ENCODE peak calls at places on chromosomes 6 and 20, in six cellular contexts. V is heart left ventricle, P is lung, U is OCI-LY7, X is coronary artery, T is BJ. D is an unnamed sample.

GRCh38 chr6:149335924-149336323 is 18.4 kb downstream of the TAB2 start:
- DNase-seq in V (no peak), P (no peak), U (no peak), X (no peak), T (peak), D (peak)

GRCh38 chr6:26196846-26197683 is 109.8 kb downstream of the HFE start:
- DNase-seq in V (peak), P (no peak), U (peak), X (peak), T (peak), D (peak)

GRCh38 chr6:111175135-111175534 is 87.8 kb downstream of the SLC16A10 start:
- DNase-seq in V (no peak), P (no peak), U (no peak), X (no peak), T (no peak), D (peak)

GRCh38 chr6:69732640-69733039 is 64.2 kb downstream of the LMBRD1 start:
- DNase-seq in V (no peak), P (no peak), U (peak), X (no peak), T (no peak), D (peak)

GRCh38 chr6:63615590-63615989 is 20.0 kb upstream of the PHF3 start:
- DNase-seq in V (no peak), P (no peak), U (no peak), X (no peak), T (no peak), D (no peak)

GRCh38 chr6:156395276-156395675 is 381.9 kb upstream of the ARID1B start:
- DNase-seq in V (no peak), P (no peak), U (peak), X (no peak), T (no peak), D (no peak)

GRCh38 chr6:167643716-167644115 is 183.0 kb upstream of the AFDN start:
- DNase-seq in V (no peak), P (no peak), U (no peak), X (no peak), T (no peak), D (no peak)

GRCh38 chr20:52191132-52191435 is 495 bp downstream of the ZFP64 start:
- DNase-seq in V (no peak), P (peak), U (no peak), X (no peak), T (no peak), D (peak)

GRCh38 chr6:158752613-158753012 is 66.6 kb downstream of the EZR start:
- DNase-seq in V (peak), P (no peak), U (peak), X (no peak), T (no peak), D (no peak)

GRCh38 chr20:61159940-61160688 is 91.9 kb upstream of the CDH4 start:
- DNase-seq in V (no peak), P (no peak), U (no peak), X (no peak), T (no peak), D (no peak)

GRCh38 chr6:170317718-170318117 is 11.2 kb downstream of the FAM120B start:
- DNase-seq in V (no peak), P (no peak), U (no peak), X (no peak), T (no peak), D (no peak)

GRCh38 chr6:14367296-14367695 is 249.7 kb downstream of the CD83 start:
- DNase-seq in V (no peak), P (no peak), U (no peak), X (no peak), T (no peak), D (no peak)
- H3K4me3 ChIP-seq in V (no peak), P (no peak), U (no peak), X (no peak), T (no peak), D (no peak)

GRCh38 chr6:43286456-43286994 is 11.5 kb upstream of the SLC22A7 start:
- DNase-seq in V (no peak), P (no peak), U (no peak), X (no peak), T (no peak), D (no peak)

GRCh38 chr6:43285415-43285814 is 12.6 kb upstream of the SLC22A7 start:
- DNase-seq in V (no peak), P (no peak), U (no peak), X (no peak), T (no peak), D (no peak)

GRCh38 chr6:43287717-43288679 is 10.1 kb upstream of the SLC22A7 start:
- DNase-seq in V (no peak), P (no peak), U (no peak), X (no peak), T (no peak), D (no peak)

GRCh38 chr6:43285832-43286231 is 12.2 kb upstream of the SLC22A7 start:
- DNase-seq in V (no peak), P (no peak), U (no peak), X (no peak), T (no peak), D (no peak)

DNA sequence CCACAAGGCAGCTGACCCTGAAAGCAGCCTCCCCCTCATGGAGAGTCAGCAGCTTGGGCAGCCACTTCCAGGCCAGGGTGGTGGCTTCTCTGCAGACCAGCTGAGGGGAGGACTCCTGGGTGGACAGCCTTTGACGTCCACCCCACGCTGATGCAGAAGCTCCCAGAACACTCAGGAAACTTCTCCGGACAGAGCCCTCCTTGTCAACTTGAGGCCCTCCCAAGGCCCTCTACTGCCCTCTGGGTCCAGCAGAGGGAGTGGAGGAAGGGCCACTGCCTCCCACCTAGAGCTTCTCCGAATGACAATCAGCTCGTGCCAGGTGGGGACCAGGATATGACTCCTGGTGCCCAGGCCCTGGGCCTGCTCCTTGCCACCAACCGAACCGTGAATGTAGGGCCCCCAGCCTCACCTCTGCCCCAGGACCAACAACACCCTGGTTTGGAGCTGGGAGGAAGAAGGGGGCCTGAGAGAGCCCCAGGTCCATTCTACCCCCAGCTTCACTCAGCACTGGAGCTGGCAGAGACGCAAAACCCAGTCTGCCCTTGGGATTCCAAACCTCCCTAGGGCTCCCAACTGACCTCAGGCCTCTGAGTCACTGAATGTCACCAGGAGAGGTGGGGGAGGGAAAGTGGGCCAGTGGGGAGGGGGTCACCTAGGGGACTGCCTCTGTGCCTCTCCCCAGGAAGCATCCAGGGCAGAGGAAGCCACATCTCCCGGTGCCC is 10.9 kb upstream of the SLC22A7 start:
- DNase-seq in V (no peak), P (no peak), U (no peak), X (no peak), T (no peak), D (no peak)
- TF ChIP-seq CTCF in V (peak), P (no peak), U (no peak), X (no peak), T (no peak), D (peak)

GRCh38 chr20:57388953-57389694 is 2.1 kb upstream of the RBM38 start:
- DNase-seq in V (peak), P (peak), U (peak), X (peak), T (peak), D (peak)

GRCh38 chr20:57390604-57391438 is at the start of gene RBM38:
- DNase-seq in V (peak), P (peak), U (peak), X (no peak), T (no peak), D (peak)

GRCh38 chr20:57391439-57392129 is 388 bp downstream of the RBM38 start:
- DNase-seq in V (no peak), P (no peak), U (peak), X (no peak), T (no peak), D (peak)

GRCh38 chr20:57387945-57388351 is 3.2 kb upstream of the RBM38 start:
- DNase-seq in V (no peak), P (no peak), U (no peak), X (no peak), T (no peak), D (no peak)

GRCh38 chr20:57389695-57390603 is 1.2 kb upstream of the RBM38 start:
- DNase-seq in V (no peak), P (no peak), U (no peak), X (no peak), T (no peak), D (peak)
- H3K4me3 ChIP-seq in V (no peak), P (no peak), U (peak), X (peak), T (no peak), D (no peak)

GRCh38 chr20:19313342-19314069 is 101.1 kb downstream of the SLC24A3 start:
- DNase-seq in V (no peak), P (no peak), U (no peak), X (no peak), T (no peak), D (no peak)
- TF ChIP-seq CTCF in V (no peak), P (no peak), U (no peak), X (no peak), T (no peak), D (no peak)

GRCh38 chr20:62874745-62875344 is 13.2 kb upstream of the TCFL5 start:
- DNase-seq in V (no peak), P (no peak), U (no peak), X (no peak), T (no peak), D (no peak)
- H3K4me3 ChIP-seq in V (no peak), P (no peak), U (no peak), X (no peak), T (no peak), D (no peak)

DNA sequence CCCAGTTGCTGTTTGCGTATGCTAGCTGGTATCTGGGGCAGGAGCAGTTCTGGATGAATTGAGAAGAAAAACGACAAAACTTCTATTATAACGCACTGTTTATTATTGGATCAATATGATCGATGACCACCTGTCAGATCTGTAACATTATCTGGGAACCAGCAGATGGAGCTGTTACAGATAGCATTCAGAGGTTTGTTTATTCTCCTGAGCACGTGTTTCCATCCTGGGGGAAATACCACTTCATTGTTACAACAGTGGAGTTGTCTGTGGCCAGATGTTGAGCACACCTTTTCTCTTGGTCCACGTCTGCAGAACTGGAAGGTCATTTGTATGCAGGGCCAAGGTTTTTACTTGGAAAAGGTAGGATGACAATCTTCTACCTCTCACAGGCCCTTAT is 16.0 kb upstream of the NKX2-2 start:
- DNase-seq in V (no peak), P (no peak), U (peak), X (no peak), T (no peak), D (no peak)
- TF ChIP-seq CTCF in V (no peak), P (no peak), U (peak), X (no peak), T (no peak), D (no peak)

GRCh38 chr6:15574497-15574896 is 88.3 kb downstream of the DTNBP1 start:
- DNase-seq in V (no peak), P (no peak), U (no peak), X (no peak), T (no peak), D (no peak)
- H3K4me3 ChIP-seq in V (no peak), P (no peak), U (no peak), X (no peak), T (no peak), D (no peak)

GRCh38 chr6:51515052-51515402 is 572.4 kb downstream of the PKHD1 start:
- DNase-seq in V (no peak), P (no peak), U (no peak), X (no peak), T (no peak), D (no peak)
- TF ChIP-seq CTCF in V (no peak), P (no peak), U (no peak), X (no peak), T (no peak), D (no peak)

GRCh38 chr6:17045581-17046322 is 56.1 kb upstream of the STMND1 start:
- DNase-seq in V (no peak), P (no peak), U (no peak), X (no peak), T (peak), D (peak)
- H3K4me3 ChIP-seq in V (no peak), P (no peak), U (no peak), X (no peak), T (no peak), D (no peak)